ENCODE peak calls at places on chromosomes 16 and 17, in nine cellular contexts. U is testis, W is OCI-LY7, O is tibial nerve, I is cardiac muscle cell, S is Caco-2, Y is GM23248, C is mucosa of descending colon, X is upper lobe of right lung. N is an unnamed sample.

GRCh38 chr17:57506253-57506911 is 238.7 kb downstream of the CCDC182 start:
- DNase-seq in U (no peak), W (no peak), O (no peak), I (no peak), S (no peak), Y (no peak), C (no peak), X (no peak), N (no peak)

GRCh38 chr17:40371261-40371929 is 6.9 kb upstream of the GJD3 start:
- DNase-seq in U (no peak), W (peak; percentile 62), O (no peak), I (no peak), S (no peak), Y (no peak), C (no peak), X (peak; percentile 37), N (peak; percentile 45)

GRCh38 chr17:29588561-29589411 is 662 bp downstream of the GIT1 start:
- DNase-seq in U (peak; percentile 52), W (peak; percentile 61), O (no peak), I (peak; percentile 68), S (peak; percentile 46), Y (peak; percentile 69), C (peak; percentile 45), X (peak; percentile 78), N (no peak)

GRCh38 chr16:84396537-84397008 is 28.2 kb downstream of the ATP2C2 start:
- DNase-seq in U (no peak), W (no peak), O (no peak), I (no peak), S (peak; percentile 84), Y (no peak), C (no peak), X (peak; percentile 91), N (no peak)

GRCh38 chr16:54867302-54867832 is 63.3 kb upstream of the IRX5 start:
- DNase-seq in U (no peak), W (no peak), O (no peak), I (no peak), S (no peak), Y (peak; percentile 3), C (no peak), X (no peak), N (no peak)

GRCh38 chr17:63335818-63336217 is 110.3 kb downstream of the CYB561 start:
- DNase-seq in U (no peak), W (no peak), O (no peak), I (no peak), S (no peak), Y (no peak), C (no peak), X (no peak), N (no peak)

GRCh38 chr17:70808596-70808995 is 639.3 kb downstream of the KCNJ2 start:
- DNase-seq in U (no peak), W (peak; percentile 19), O (no peak), I (no peak), S (peak; percentile 17), Y (no peak), C (peak; percentile 7), X (no peak), N (no peak)

GRCh38 chr17:39151680-39152058 is 232 bp upstream of the PLXDC1 start:
- DNase-seq in U (no peak), W (no peak), O (no peak), I (no peak), S (no peak), Y (peak; percentile 16), C (no peak), X (peak; percentile 65), N (no peak)

GRCh38 chr17:81034168-81034777 is 678 bp upstream of the BAIAP2 start:
- DNase-seq in U (no peak), W (no peak), O (no peak), I (no peak), S (no peak), Y (no peak), C (no peak), X (no peak), N (no peak)

GRCh38 chr16:47016700-47017133 is 43.2 kb upstream of the DNAJA2 start:
- DNase-seq in U (no peak), W (no peak), O (no peak), I (no peak), S (no peak), Y (no peak), C (no peak), X (no peak), N (no peak)

GRCh38 chr17:29369831-29370735 is 20.1 kb upstream of the TAOK1 start:
- DNase-seq in U (peak; percentile 84), W (peak; percentile 86), O (no peak), I (peak; percentile 83), S (peak; percentile 79), Y (peak; percentile 92), C (peak; percentile 70), X (no peak), N (peak; percentile 22)

GRCh38 chr17:81045590-81046095 is 10.7 kb downstream of the BAIAP2 start:
- DNase-seq in U (no peak), W (no peak), O (no peak), I (no peak), S (no peak), Y (no peak), C (no peak), X (no peak), N (no peak)

GRCh38 chr17:63598284-63598683 is 2.4 kb upstream of the TACO1 start:
- DNase-seq in U (no peak), W (no peak), O (no peak), I (no peak), S (no peak), Y (no peak), C (no peak), X (no peak), N (no peak)

GRCh38 chr17:42403150-42403549 is 14.9 kb upstream of the STAT3 start:
- DNase-seq in U (no peak), W (peak; percentile 59), O (no peak), I (peak; percentile 49), S (peak; percentile 47), Y (no peak), C (peak; percentile 53), X (no peak), N (no peak)

GRCh38 chr17:42399948-42400843 is 12.0 kb upstream of the STAT3 start:
- DNase-seq in U (no peak), W (no peak), O (no peak), I (no peak), S (no peak), Y (no peak), C (no peak), X (no peak), N (no peak)

GRCh38 chr17:42404326-42405055 is 16.2 kb upstream of the STAT3 start:
- DNase-seq in U (no peak), W (no peak), O (no peak), I (no peak), S (no peak), Y (no peak), C (no peak), X (no peak), N (no peak)

GRCh38 chr17:42405076-42405475 is 16.8 kb upstream of the STAT3 start:
- DNase-seq in U (no peak), W (no peak), O (no peak), I (no peak), S (no peak), Y (no peak), C (no peak), X (no peak), N (no peak)

GRCh38 chr17:42402121-42402516 is 13.9 kb upstream of the STAT3 start:
- DNase-seq in U (no peak), W (no peak), O (no peak), I (no peak), S (no peak), Y (no peak), C (peak; percentile 59), X (no peak), N (no peak)
- H3K4me3 ChIP-seq in U (no peak overlapping the region), W (no peak overlapping the region), O (no peak overlapping the region), I (no peak overlapping the region), S (no peak overlapping the region), Y (no peak overlapping the region), C (no peak overlapping the region), X (no peak overlapping the region), N (no peak overlapping the region)

GRCh38 chr17:73489991-73490390 is 154.3 kb downstream of the SDK2 start:
- DNase-seq in U (no peak), W (no peak), O (no peak), I (no peak), S (no peak), Y (no peak), C (no peak), X (no peak), N (no peak)
- H3K4me1 ChIP-seq in U (no peaks in the 10 kb centered on the region), W (no peaks in the 10 kb centered on the region), O (no peaks in the 10 kb centered on the region), I (peaks cover 10% of the 10 kb centered on the region), S (no peaks in the 10 kb centered on the region), Y (no peaks in the 10 kb centered on the region), C (no peaks in the 10 kb centered on the region), X (no peaks in the 10 kb centered on the region), N (no peaks in the 10 kb centered on the region)

GRCh38 chr17:17052462-17053221 is 10.4 kb downstream of the MPRIP start:
- DNase-seq in U (no peak), W (no peak), O (no peak), I (no peak), S (no peak), Y (no peak), C (peak; percentile 39), X (peak; percentile 58), N (peak; percentile 5)
- H3K4me3 ChIP-seq in U (no peak overlapping the region), W (no peak overlapping the region), O (no peak overlapping the region), I (no peak overlapping the region), S (no peak overlapping the region), Y (no peak overlapping the region), C (no peak overlapping the region), X (no peak overlapping the region), N (no peak overlapping the region)

DNA sequence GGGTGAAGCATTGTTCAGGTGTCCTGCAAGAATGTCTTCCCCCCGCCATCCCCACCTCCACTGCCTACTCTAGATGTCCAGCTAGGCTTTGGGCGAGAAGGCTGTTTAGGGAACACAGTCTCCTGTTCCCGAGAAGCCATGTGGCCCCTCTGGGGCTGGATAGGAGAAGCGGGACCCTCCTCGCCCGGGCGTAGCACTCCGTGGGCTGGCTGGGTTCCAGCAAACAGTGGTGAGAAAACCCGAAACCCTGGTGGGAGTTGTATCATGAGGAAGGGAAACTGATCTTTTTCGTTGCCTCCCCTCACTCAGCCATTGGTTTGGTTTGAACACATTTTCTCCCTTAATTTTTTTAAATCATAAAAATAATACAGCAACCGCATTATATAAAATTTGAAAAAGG is 56.6 kb downstream of the IRF8 start:
- DNase-seq in U (no peak), W (no peak), O (no peak), I (no peak), S (no peak), Y (no peak), C (no peak), X (no peak), N (no peak)
- H3K4me1 ChIP-seq in U (no peaks in the 10 kb centered on the region), W (peaks cover 3% of the 10 kb centered on the region), O (no peaks in the 10 kb centered on the region), I (peaks cover 4% of the 10 kb centered on the region), S (no peaks in the 10 kb centered on the region), Y (no peaks in the 10 kb centered on the region), C (peaks cover 6% of the 10 kb centered on the region), X (no peaks in the 10 kb centered on the region), N (no peaks in the 10 kb centered on the region)

DNA sequence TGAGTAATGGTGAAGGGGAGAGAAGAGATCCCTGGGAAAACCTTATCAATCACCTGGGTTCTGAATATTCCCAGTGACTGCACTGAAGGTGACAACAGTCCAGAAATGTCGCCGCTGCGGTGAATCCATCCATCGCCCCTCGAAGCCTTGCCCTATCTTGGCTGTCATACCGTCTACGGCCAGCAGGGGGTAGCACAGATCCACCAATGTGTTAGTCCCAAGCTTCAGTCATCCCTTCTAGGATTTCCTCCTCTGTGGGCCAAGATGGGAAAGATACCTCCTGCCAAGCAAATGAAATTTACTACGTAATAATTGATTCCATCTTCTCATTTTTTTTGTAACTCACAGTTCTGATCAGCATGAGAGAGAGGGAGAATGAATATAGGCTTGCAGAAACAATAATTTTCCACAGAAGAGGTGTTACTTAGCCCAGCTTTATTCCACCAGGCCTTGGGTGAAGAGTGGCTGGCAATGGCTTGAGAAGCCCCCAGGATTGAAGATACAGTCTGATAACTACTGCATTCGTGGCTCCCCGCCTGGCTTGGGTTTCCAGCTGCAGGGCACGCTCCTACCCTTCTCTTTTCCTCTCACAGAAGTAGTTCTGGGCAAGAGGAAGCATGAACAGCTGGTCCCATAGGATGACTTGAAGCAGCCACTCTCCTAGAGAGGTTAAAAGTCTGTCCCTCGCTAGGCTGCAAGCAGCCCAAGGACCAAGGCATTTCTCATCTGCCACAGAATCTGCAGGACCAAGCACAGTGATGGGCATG is 2.6 kb upstream of the FMNL1 start:
- DNase-seq in U (peak; percentile 95), W (peak; percentile 80), O (peak; percentile 91), I (peak; percentile 86), S (peak; percentile 92), Y (peak; percentile 83), C (peak; percentile 96), X (peak; percentile 88), N (peak; percentile 80)
- H3K4me3 ChIP-seq in U (no peak overlapping the region), W (no peak overlapping the region), O (no peak overlapping the region), I (no peak overlapping the region), S (no peak overlapping the region), Y (peak overlapping the region; percentile 33), C (no peak overlapping the region), X (no peak overlapping the region), N (peak overlapping the region; percentile 91)

N was measured in CD4-positive, CD25-positive, alpha-beta regulatory T cell.